ENCODE peak calls at places on chromosomes 5 and 9, in nine cellular contexts. D, F, V, B, O, T, J, K and S are unnamed samples.
A peak's percentile ranks its signal among the peaks of the same experiment; 100 is the strongest.

GRCh38 chr5:16455670-16456069 is 9.9 kb downstream of the ZNF622 start:
- DNase-seq in T (no peak), D (no peak), F (no peak), O (no peak), J (no peak), B (no peak), V (no peak), K (no peak), S (no peak)

GRCh38 chr5:32023816-32024215 is 150.3 kb downstream of the GOLPH3 start:
- DNase-seq in V (no peak), J (no peak), O (no peak), F (no peak), B (no peak), K (no peak), T (no peak), D (no peak), S (no peak)

GRCh38 chr9:32161720-32162119 is 222.7 kb upstream of the ACO1 start:
- DNase-seq in F (no peak), D (no peak), O (no peak), T (no peak), B (no peak), J (no peak), K (no peak), V (no peak), S (no peak)

GRCh38 chr9:121453232-121453892 is 46.3 kb downstream of the GGTA1 start:
- DNase-seq in J (no peak), F (no peak), T (no peak), V (no peak), O (no peak), B (no peak), D (no peak), K (no peak), S (no peak)

GRCh38 chr5:88778736-88779135 is 104.2 kb downstream of the MEF2C start:
- DNase-seq in V (no peak), K (no peak), J (peak; percentile 10), F (no peak), O (no peak), B (no peak), T (no peak), D (no peak), S (no peak)

GRCh38 chr9:104073770-104074133 is 20.4 kb upstream of the SMC2 start:
- DNase-seq in K (no peak), J (no peak), O (no peak), F (no peak), B (no peak), T (no peak), V (no peak), D (no peak), S (no peak)

GRCh38 chr5:41924872-41925554 is at the start of gene FBXO4:
- DNase-seq in F (peak; percentile 95), B (peak; percentile 42), O (peak; percentile 96), T (peak; percentile 78), V (peak; percentile 91), D (peak; percentile 82), J (peak; percentile 73), K (peak; percentile 84), S (peak; percentile 83)

GRCh38 chr9:85172001-85172978 is 502.8 kb downstream of the NTRK2 start:
- DNase-seq in O (no peak), J (no peak), V (no peak), D (no peak), F (no peak), B (peak; percentile 55), T (no peak), K (no peak), S (peak; percentile 83)

GRCh38 chr5:151153300-151153699 is 4.3 kb downstream of the ANXA6 start:
- DNase-seq in B (no peak), D (no peak), V (no peak), F (no peak), O (peak; percentile 66), T (no peak), J (no peak), K (no peak), S (no peak)

GRCh38 chr5:33933723-33934544 is 2.3 kb upstream of the RXFP3 start:
- DNase-seq in K (no peak), D (no peak), T (no peak), B (peak; percentile 39), V (no peak), J (no peak), O (no peak), F (no peak), S (peak; percentile 16)

GRCh38 chr5:154755361-154756202 is at the start of gene LARP1:
- DNase-seq in K (no peak), J (peak; percentile 43), D (no peak), B (no peak), O (peak; percentile 69), F (peak; percentile 78), V (peak; percentile 65), T (no peak), S (no peak)

GRCh38 chr5:69213513-69214215 is 21.0 kb upstream of the CDK7 start:
- DNase-seq in O (no peak), J (no peak), T (no peak), D (no peak), B (no peak), V (no peak), F (no peak), K (no peak), S (no peak)

GRCh38 chr9:35730486-35730854 is 1.5 kb downstream of the TLN1 start:
- DNase-seq in K (no peak), J (no peak), V (no peak), T (no peak), D (no peak), F (no peak), O (no peak), B (no peak), S (no peak)

GRCh38 chr5:9059920-9060691 is 485.8 kb downstream of the SEMA5A start:
- DNase-seq in B (peak; percentile 92), O (no peak), T (no peak), J (no peak), D (no peak), V (no peak), F (no peak), K (no peak), S (peak; percentile 96)

GRCh38 chr5:150489358-150490295 is 18.3 kb upstream of the NDST1 start:
- DNase-seq in K (no peak), B (no peak), D (no peak), J (peak; percentile 50), O (peak; percentile 91), F (no peak), V (peak; percentile 43), T (no peak), S (peak; percentile 25)

GRCh38 chr5:133702773-133703770 is 90.7 kb upstream of the FSTL4 start:
- DNase-seq in J (no peak), T (no peak), F (no peak), B (no peak), D (no peak), V (no peak), K (no peak), O (no peak), S (no peak)

GRCh38 chr5:168708301-168708695 is 129.1 kb upstream of the PANK3 start:
- DNase-seq in J (no peak), D (no peak), K (no peak), O (no peak), F (no peak), B (no peak), V (no peak), T (no peak), S (no peak)

GRCh38 chr9:6562194-6562593 is 83.3 kb downstream of the GLDC start:
- DNase-seq in D (no peak), V (no peak), K (no peak), B (no peak), T (no peak), O (no peak), J (no peak), F (no peak), S (no peak)

GRCh38 chr9:99578666-99579065 is 243.0 kb upstream of the NR4A3 start:
- DNase-seq in J (no peak), F (no peak), B (no peak), K (no peak), D (no peak), T (no peak), V (no peak), O (no peak), S (no peak)

GRCh38 chr5:113806250-113806649 is 292.8 kb downstream of the YTHDC2 start:
- DNase-seq in B (peak; percentile 44), J (no peak), V (no peak), K (no peak), F (no peak), D (peak; percentile 22), T (no peak), O (peak; percentile 44), S (peak; percentile 37)

GRCh38 chr9:38024036-38024681 is 44.9 kb downstream of the SHB start:
- DNase-seq in F (no peak), K (no peak), J (peak; percentile 60), O (peak; percentile 85), D (no peak), V (no peak), B (peak; percentile 38), T (peak; percentile 1), S (peak; percentile 62)

GRCh38 chr5:168424506-168425298 is 61.6 kb upstream of the RARS1 start:
- DNase-seq in F (no peak), K (no peak), T (no peak), D (no peak), O (no peak), V (no peak), J (no peak), B (no peak), S (peak; percentile 30)

GRCh38 chr5:118033686-118034338 is 954.5 kb downstream of the DTWD2 start:
- DNase-seq in F (peak; percentile 64), K (no peak), T (no peak), D (no peak), O (no peak), V (no peak), B (no peak), J (no peak), S (no peak)

GRCh38 chr5:151047814-151048425 is 27.5 kb downstream of the GPX3 start:
- DNase-seq in K (peak; percentile 17), D (peak; percentile 34), O (peak; percentile 72), J (no peak), T (no peak), B (no peak), F (no peak), V (no peak), S (no peak)

GRCh38 chr9:27655454-27655853 is 82.2 kb upstream of the C9orf72 start:
- DNase-seq in D (peak; percentile 51), V (no peak), B (no peak), F (no peak), O (no peak), K (no peak), J (no peak), T (no peak), S (no peak)

GRCh38 chr9:136756134-136756438 is 2.0 kb downstream of the LCN8 start:
- DNase-seq in D (no peak), B (no peak), O (no peak), V (no peak), T (no peak), F (no peak), K (no peak), J (no peak), S (no peak)

GRCh38 chr9:138078846-138079245 is 201.3 kb downstream of the CACNA1B start:
- DNase-seq in K (no peak), O (no peak), J (no peak), T (no peak), B (no peak), V (no peak), F (peak; percentile 20), D (no peak), S (no peak)

GRCh38 chr9:86202338-86202882 is 57.0 kb downstream of the C9orf153 start:
- DNase-seq in D (peak; percentile 58), J (no peak), T (peak; percentile 40), B (peak; percentile 36), V (peak; percentile 6), K (peak; percentile 56), F (no peak), O (peak; percentile 82), S (peak; percentile 36)

GRCh38 chr5:91277093-91277626 is 106.0 kb downstream of the ARRDC3 start:
- DNase-seq in B (peak; percentile 23), F (no peak), K (no peak), V (no peak), J (no peak), O (no peak), T (no peak), D (no peak), S (peak; percentile 54)

GRCh38 chr5:149486726-149487635 is 64.3 kb downstream of the CSNK1A1 start:
- DNase-seq in F (no peak), V (no peak), T (no peak), D (no peak), K (no peak), O (no peak), B (peak; percentile 70), J (no peak), S (peak; percentile 74)

GRCh38 chr5:165805756-165806155 is 2300.3 kb downstream of the MAT2B start:
- DNase-seq in F (no peak), V (peak; percentile 4), K (no peak), O (no peak), J (no peak), D (no peak), B (no peak), T (no peak), S (no peak)